ENCODE peak calls at places on chromosomes 7 and 10, in six cellular contexts. S, J, H, T, I and U are unnamed samples.

GRCh38 chr10:42933454-42934340 is 143.2 kb upstream of the RET start:
- DNase-seq in H (no peak), S (peak; percentile 47), T (peak; percentile 50), J (no peak), I (no peak), U (peak; percentile 38)

GRCh38 chr7:1366801-1367405 is 92.4 kb downstream of the MICALL2 start:
- DNase-seq in S (no peak), H (no peak), I (no peak), T (no peak), J (no peak), U (no peak)

GRCh38 chr10:6920072-6921019 is 340.3 kb upstream of the PRKCQ start:
- DNase-seq in J (peak; percentile 87), T (peak; percentile 77), S (peak; percentile 31), H (no peak), I (peak; percentile 86), U (peak; percentile 87)

GRCh38 chr7:149669121-149669818 is 104.1 kb downstream of the ZNF467 start:
- DNase-seq in J (no peak), H (peak; percentile 11), S (no peak), I (peak; percentile 2), T (no peak), U (no peak)

GRCh38 chr7:98341106-98341505 is 59.6 kb downstream of the BRI3 start:
- DNase-seq in H (peak; percentile 66), T (no peak), I (no peak), S (no peak), J (no peak), U (no peak)

GRCh38 chr10:68869623-68870022 is 31.5 kb upstream of the DDX50 start:
- DNase-seq in I (no peak), H (no peak), J (no peak), S (no peak), T (no peak), U (no peak)

GRCh38 chr10:60434418-60435046 is 44.9 kb upstream of the ANK3 start:
- DNase-seq in I (peak; percentile 49), H (peak; percentile 39), T (peak; percentile 28), J (no peak), S (no peak), U (no peak)

GRCh38 chr10:13615650-13616049 is 28.9 kb downstream of the PRPF18 start:
- DNase-seq in T (no peak), H (no peak), I (no peak), S (no peak), J (no peak), U (no peak)

GRCh38 chr7:105642264-105642663 is 61.0 kb upstream of the EFCAB10 start:
- DNase-seq in T (no peak), J (no peak), S (no peak), H (no peak), I (no peak), U (no peak)

GRCh38 chr10:78365711-78366110 is 332.0 kb downstream of the RPS24 start:
- DNase-seq in T (no peak), I (no peak), J (no peak), S (no peak), H (peak; percentile 18), U (no peak)

GRCh38 chr10:35913628-35914027 is 271.5 kb upstream of the FZD8 start:
- DNase-seq in T (no peak), I (no peak), S (no peak), H (peak; percentile 71), J (no peak), U (no peak)

GRCh38 chr7:2719007-2719406 is 31.0 kb downstream of the AMZ1 start:
- DNase-seq in T (no peak), I (peak; percentile 55), S (no peak), H (no peak), J (peak; percentile 65), U (peak; percentile 46)

GRCh38 chr7:22469371-22470143 is 30.4 kb downstream of the STEAP1B start:
- DNase-seq in I (no peak), S (peak; percentile 88), J (no peak), H (no peak), T (no peak), U (no peak)

GRCh38 chr10:122164028-122164601 is 107.0 kb upstream of the BTBD16 start:
- DNase-seq in T (no peak), S (peak; percentile 37), I (no peak), J (no peak), H (no peak), U (peak; percentile 70)

GRCh38 chr10:22310928-22311327 is 5.3 kb upstream of the COMMD3 start:
- DNase-seq in T (no peak), I (no peak), H (no peak), S (no peak), J (no peak), U (no peak)

GRCh38 chr10:79448732-79449049 is 3.3 kb upstream of the ZCCHC24 start:
- DNase-seq in S (no peak), I (no peak), H (no peak), J (no peak), T (no peak), U (no peak)

GRCh38 chr7:24574365-24574764 is 1.1 kb downstream of the PALS2 start:
- DNase-seq in T (no peak), S (no peak), J (no peak), H (peak; percentile 4), I (no peak), U (no peak)

GRCh38 chr10:18984531-18984930 is 64.1 kb upstream of the MALRD1 start:
- DNase-seq in T (no peak), S (no peak), J (no peak), H (no peak), I (no peak), U (no peak)

GRCh38 chr10:110217609-110218008 is 10.2 kb downstream of the MXI1 start:
- DNase-seq in T (no peak), H (no peak), S (no peak), I (no peak), J (no peak), U (no peak)

GRCh38 chr7:64182036-64182790 is 24.8 kb upstream of the ZNF735 start:
- DNase-seq in I (no peak), T (no peak), H (no peak), J (no peak), S (no peak), U (no peak)

GRCh38 chr10:16436758-16437539 is at the start of gene PTER:
- DNase-seq in T (peak; percentile 99), S (peak; percentile 78), H (peak; percentile 64), I (peak; percentile 97), J (peak; percentile 99), U (peak; percentile 63)

GRCh38 chr10:19654576-19654975 is 161.7 kb upstream of the PLXDC2 start:
- DNase-seq in J (no peak), S (no peak), T (no peak), I (no peak), H (peak; percentile 56), U (no peak)